ENCODE peak calls at places on chromosome 16, in six cellular contexts. C is neural progenitor cell, M is HFF-Myc, W is heart right ventricle, O is tibial nerve, F is astrocyte. Z is an unnamed sample.

GRCh38 chr16:10776280-10776679 is 32.6 kb downstream of the NUBP1 start:
- DNase-seq in C (no peak), M (no peak), W (no peak), O (no peak), F (no peak), Z (no peak)

GRCh38 chr16:46691720-46692119 is 2.3 kb downstream of the ORC6 start:
- DNase-seq in C (no peak), M (no peak), W (no peak), O (no peak), F (no peak), Z (peak; percentile 72)

GRCh38 chr16:12868169-12868568 is 33.2 kb upstream of the SHISA9 start:
- DNase-seq in C (no peak), M (no peak), W (no peak), O (no peak), F (no peak), Z (no peak)

GRCh38 chr16:54283735-54284318 is 2.8 kb downstream of the IRX3 start:
- DNase-seq in C (peak; percentile 39), M (no peak), W (no peak), O (no peak), F (no peak), Z (peak; percentile 38)

GRCh38 chr16:19177111-19177747 is 9.2 kb downstream of the SYT17 start:
- DNase-seq in C (no peak), M (no peak), W (no peak), O (no peak), F (no peak), Z (no peak)

GRCh38 chr16:342455-343213 is 9.9 kb downstream of the AXIN1 start:
- DNase-seq in C (peak; percentile 1), M (no peak), W (no peak), O (no peak), F (no peak), Z (no peak)

GRCh38 chr16:81623365-81624102 is 155.6 kb upstream of the PLCG2 start:
- DNase-seq in C (peak; percentile 73), M (no peak), W (no peak), O (no peak), F (no peak), Z (peak; percentile 62)

GRCh38 chr16:21646721-21647561 is 5.5 kb downstream of the IGSF6 start:
- DNase-seq in C (no peak), M (no peak), W (no peak), O (no peak), F (no peak), Z (no peak)

GRCh38 chr16:54447606-54448440 is 161.2 kb upstream of the IRX3 start:
- DNase-seq in C (no peak), M (peak; percentile 39), W (no peak), O (no peak), F (peak; percentile 84), Z (peak; percentile 88)

GRCh38 chr16:6841392-6841791 is 491.3 kb upstream of the RBFOX1 start:
- DNase-seq in C (no peak), M (no peak), W (no peak), O (no peak), F (no peak), Z (no peak)

DNA sequence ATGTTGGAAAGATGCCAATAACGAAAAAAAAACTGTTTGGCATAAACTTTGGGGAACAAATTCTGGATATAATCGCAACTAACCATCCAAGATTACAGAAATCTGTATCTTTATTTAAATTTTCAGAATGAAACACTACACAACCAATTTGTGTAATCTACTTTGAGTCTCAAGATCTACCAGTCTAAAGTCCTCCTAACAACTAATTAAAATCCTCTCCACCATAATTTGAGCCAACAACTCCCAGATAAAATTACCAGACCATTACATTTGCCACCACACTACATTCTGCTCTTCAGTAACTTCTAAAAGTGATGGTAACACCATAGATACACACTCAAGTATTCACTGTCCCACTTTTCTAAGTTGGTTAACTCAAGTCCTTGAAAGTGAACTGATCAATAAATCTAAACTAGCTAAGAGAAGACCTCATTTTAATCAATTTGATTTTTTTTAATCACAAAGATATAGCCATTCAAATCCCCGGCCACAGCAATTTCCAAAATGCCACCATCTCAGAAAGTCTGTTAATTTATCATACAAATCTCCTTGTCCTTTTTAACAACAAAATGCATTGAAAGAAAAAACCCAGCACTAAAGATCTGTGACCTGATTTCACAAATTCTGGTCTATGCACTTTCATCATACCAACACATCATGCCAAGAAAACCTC is 1.9 kb downstream of the SIAH1 start:
- DNase-seq in C (no peak), M (no peak), W (no peak), O (no peak), F (no peak), Z (peak; percentile 74)
- H3K4me3 ChIP-seq in C (peak overlapping the region; percentile 98), M (peak overlapping the region; percentile 80), W (peak overlapping the region; percentile 15), O (peak overlapping the region; percentile 64), F (peak overlapping the region; percentile 91), Z (peak overlapping the region; percentile 63)

DNA sequence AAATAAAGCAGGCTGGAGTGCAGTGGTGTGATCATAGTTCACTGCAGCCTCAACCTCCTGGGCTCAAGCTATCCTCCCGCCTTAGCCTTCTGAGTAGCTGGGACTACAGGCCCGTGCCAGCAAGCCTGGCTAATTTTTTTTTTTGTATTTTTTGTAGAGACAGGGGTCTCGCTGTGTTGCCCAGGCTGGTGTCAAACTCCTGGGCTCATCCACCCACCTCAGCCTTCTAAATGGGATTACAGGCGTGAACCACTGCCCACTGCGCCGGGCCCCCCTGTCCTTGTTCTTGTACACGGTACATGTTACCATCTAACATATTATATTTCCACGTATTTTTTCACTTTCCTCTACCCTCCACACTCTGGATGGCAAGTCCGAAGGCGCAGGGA is 3.1 kb upstream of the CDH3 start:
- DNase-seq in C (no peak), M (no peak), W (no peak), O (no peak), F (no peak), Z (no peak)
- H3K4me3 ChIP-seq in C (peak overlapping the region; percentile 42), M (no peak overlapping the region), W (no peak overlapping the region), O (no peak overlapping the region), F (no peak overlapping the region), Z (no peak overlapping the region)

DNA sequence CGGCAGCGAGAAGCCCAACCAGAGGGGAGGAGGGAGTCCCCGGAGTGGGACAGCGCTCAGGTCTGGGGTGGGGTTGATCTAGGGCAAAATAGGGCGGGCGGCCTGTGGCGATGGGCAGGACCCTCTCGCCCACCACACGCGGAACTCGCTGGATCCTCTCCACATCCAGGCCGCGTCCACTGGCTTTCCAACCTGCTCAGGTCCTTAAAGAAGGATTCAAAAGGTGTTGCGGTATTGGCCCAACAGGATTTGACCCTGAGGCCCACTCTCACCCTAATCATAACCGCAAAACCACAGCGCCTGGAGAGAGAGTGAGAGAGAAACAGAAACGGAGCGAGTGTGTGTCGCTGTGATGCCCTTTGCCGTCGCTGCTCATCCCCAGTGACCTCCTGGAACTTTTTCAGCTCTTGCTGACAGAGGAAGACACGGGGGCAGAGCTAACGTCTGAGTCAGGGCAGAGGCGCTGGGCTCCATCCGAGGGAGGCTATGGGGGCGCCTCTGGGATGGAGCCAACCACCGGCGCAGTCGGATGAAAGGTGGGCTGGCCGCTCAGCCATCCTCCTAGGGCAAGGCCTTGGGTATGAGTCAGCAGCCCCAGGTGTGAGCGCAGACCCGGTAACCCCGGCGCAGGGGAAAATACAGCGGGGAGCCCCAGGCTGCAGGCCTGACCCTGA is 16.7 kb upstream of the OR1F1 start:
- DNase-seq in C (peak; percentile 47), M (no peak), W (no peak), O (no peak), F (no peak), Z (no peak)
- H3K4me3 ChIP-seq in C (peak overlapping the region; percentile 41), M (no peak overlapping the region), W (no peak overlapping the region), O (peak overlapping the region; percentile 18), F (no peak overlapping the region), Z (no peak overlapping the region)

GRCh38 chr16:55832788-55833583 is at the start of gene CES1:
- DNase-seq in C (peak; percentile 88), M (no peak), W (peak; percentile 68), O (peak; percentile 63), F (no peak), Z (no peak)

GRCh38 chr16:55834044-55834443 is 1.1 kb upstream of the CES1 start:
- DNase-seq in C (no peak), M (no peak), W (no peak), O (no peak), F (no peak), Z (no peak)

GRCh38 chr16:55830658-55831294 is 2.1 kb downstream of the CES1 start:
- DNase-seq in C (no peak), M (no peak), W (no peak), O (no peak), F (no peak), Z (no peak)

GRCh38 chr16:55835578-55835977 is 2.7 kb upstream of the CES1 start:
- DNase-seq in C (no peak), M (no peak), W (no peak), O (peak; percentile 53), F (no peak), Z (peak; percentile 3)

DNA sequence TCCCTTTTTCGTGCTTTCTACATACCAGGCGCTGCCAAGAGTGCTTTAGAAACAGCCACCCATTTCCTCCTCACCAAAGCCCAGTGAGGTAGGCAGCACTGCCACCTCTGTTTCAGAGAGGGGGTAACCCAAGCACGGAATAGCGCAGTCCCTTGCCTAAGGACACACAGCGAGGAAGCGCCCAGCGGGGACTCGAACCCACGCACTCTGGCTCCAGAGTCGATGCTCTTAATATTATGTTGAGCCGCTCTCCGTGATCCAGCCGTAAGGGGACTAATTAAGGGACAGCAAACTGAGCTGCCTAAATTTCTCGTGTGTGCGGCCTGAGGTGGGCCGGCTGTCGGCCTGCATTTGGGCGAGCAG is 490 bp downstream of the CES1 start:
- DNase-seq in C (no peak), M (no peak), W (no peak), O (no peak), F (no peak), Z (no peak)
- H3K4me3 ChIP-seq in C (no peak overlapping the region), M (no peak overlapping the region), W (no peak overlapping the region), O (no peak overlapping the region), F (no peak overlapping the region), Z (no peak overlapping the region)

DNA sequence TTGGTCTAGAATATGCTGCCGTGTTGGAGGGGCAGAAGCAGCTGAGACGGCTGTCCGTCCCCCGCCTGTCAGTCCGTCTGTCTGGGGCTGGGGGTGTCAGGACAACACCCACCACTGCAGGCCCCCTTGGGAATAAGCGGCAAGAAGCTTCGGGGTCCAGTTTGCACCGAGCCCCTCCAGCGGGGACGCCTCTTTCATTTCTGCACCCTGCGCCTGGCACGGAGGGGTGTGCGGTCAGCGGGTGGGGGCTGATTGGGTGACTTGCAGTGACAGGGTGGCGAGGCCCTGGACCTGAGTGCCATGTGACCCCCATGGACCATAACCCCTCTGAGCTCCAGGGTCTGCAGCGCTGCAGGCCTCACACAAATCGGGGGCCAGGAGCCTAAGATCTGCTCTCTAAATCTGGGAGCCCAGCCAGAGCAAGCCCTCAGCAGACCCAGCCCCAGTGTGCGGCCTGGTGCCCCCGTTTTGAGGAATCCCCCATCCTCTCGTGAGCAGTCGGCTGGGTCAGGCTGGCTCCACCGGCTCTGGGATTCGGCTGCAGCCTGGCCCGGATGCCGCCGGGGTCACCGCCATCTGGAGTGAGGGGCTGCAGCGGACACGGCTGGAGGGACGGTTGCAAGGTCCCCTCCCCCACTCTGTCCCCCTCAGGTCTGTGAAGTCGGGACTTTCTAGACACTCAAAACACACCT is 8.3 kb downstream of the CBFA2T3 start:
- DNase-seq in C (no peak), M (no peak), W (peak; percentile 8), O (no peak), F (no peak), Z (no peak)
- H3K4me3 ChIP-seq in C (no peak overlapping the region), M (no peak overlapping the region), W (no peak overlapping the region), O (no peak overlapping the region), F (no peak overlapping the region), Z (no peak overlapping the region)

GRCh38 chr16:3754304-3754703 is 37.0 kb upstream of the TRAP1 start:
- DNase-seq in C (no peak), M (no peak), W (no peak), O (no peak), F (peak; percentile 61), Z (peak; percentile 43)
- H3K4me3 ChIP-seq in C (no peak overlapping the region), M (no peak overlapping the region), W (no peak overlapping the region), O (no peak overlapping the region), F (no peak overlapping the region), Z (no peak overlapping the region)

GRCh38 chr16:30184430-30185140 is 1.2 kb downstream of the CORO1A start:
- DNase-seq in C (no peak), M (no peak), W (peak; percentile 23), O (no peak), F (no peak), Z (no peak)
- H3K4me3 ChIP-seq in C (no peak overlapping the region), M (no peak overlapping the region), W (no peak overlapping the region), O (peak overlapping the region; percentile 68), F (peak overlapping the region; percentile 62), Z (no peak overlapping the region)